ENCODE peak calls at places on chromosomes 2 and 18, in six cellular contexts. C, I, J, X, G and E are unnamed samples.

GRCh38 chr18:47795448-47795843 is 135.0 kb downstream of the SMAD2 start:
- DNase-seq in X (no peak), J (peak), C (no peak), I (no peak), G (no peak), E (no peak)

GRCh38 chr18:40810371-40810770 is 1144.7 kb upstream of the PIK3C3 start:
- DNase-seq in G (no peak), I (no peak), X (peak), C (no peak), J (peak), E (no peak)

GRCh38 chr2:41495050-41495449 is 552.8 kb upstream of the PKDCC start:
- DNase-seq in J (peak), X (peak), G (no peak), I (no peak), C (no peak), E (no peak)

GRCh38 chr2:9748586-9748985 is 94.7 kb upstream of the TAF1B start:
- DNase-seq in I (no peak), G (no peak), J (no peak), X (no peak), C (no peak), E (no peak)

GRCh38 chr2:75483878-75484277 is 76.9 kb downstream of the EVA1A start:
- DNase-seq in J (no peak), I (no peak), G (no peak), C (no peak), X (no peak), E (no peak)

GRCh38 chr2:128406629-128407252 is 88.1 kb upstream of the HS6ST1 start:
- DNase-seq in X (no peak), J (no peak), C (no peak), I (no peak), G (no peak), E (no peak)

GRCh38 chr18:30971338-30971956 is 71.1 kb downstream of the DSC3 start:
- DNase-seq in J (peak), C (no peak), G (no peak), I (no peak), X (peak), E (no peak)

GRCh38 chr2:106562826-106563594 is 75.8 kb downstream of the CD8B2 start:
- DNase-seq in X (no peak), I (no peak), J (peak), G (no peak), C (no peak), E (no peak)

GRCh38 chr18:63540131-63540530 is 2.0 kb upstream of the SERPINB12 start:
- DNase-seq in X (peak), I (peak), C (no peak), J (peak), G (no peak), E (peak)

GRCh38 chr2:186098821-186099220 is 360.2 kb downstream of the FSIP2 start:
- DNase-seq in I (no peak), G (no peak), X (peak), C (no peak), J (peak), E (no peak)

GRCh38 chr18:62018034-62018760 is 125.4 kb upstream of the RNF152 start:
- DNase-seq in J (peak), G (no peak), I (no peak), X (peak), C (no peak), E (peak)

GRCh38 chr2:106851055-106851454 is 34.9 kb downstream of the ST6GAL2 start:
- DNase-seq in J (no peak), G (no peak), X (no peak), I (no peak), C (no peak), E (no peak)

GRCh38 chr2:234500394-234501006 is 3.6 kb upstream of the ARL4C start:
- DNase-seq in X (peak), J (peak), C (no peak), G (no peak), I (peak), E (no peak)

GRCh38 chr18:48594725-48595124 is 55.9 kb downstream of the CTIF start:
- DNase-seq in J (no peak), C (no peak), I (no peak), X (no peak), G (no peak), E (no peak)

GRCh38 chr18:79396431-79397287 is 929 bp downstream of the NFATC1 start:
- DNase-seq in I (peak), C (peak), J (peak), G (peak), X (peak), E (no peak)

GRCh38 chr2:231050018-231050901 is 6.4 kb upstream of the PSMD1 start:
- DNase-seq in I (no peak), J (no peak), C (no peak), X (no peak), G (peak), E (no peak)

GRCh38 chr2:109396338-109397180 is 217.2 kb downstream of the SEPTIN10 start:
- DNase-seq in G (no peak), X (peak), J (peak), C (no peak), I (peak), E (no peak)

GRCh38 chr2:85811173-85811849 is 57.5 kb downstream of the ATOH8 start:
- DNase-seq in J (peak), X (peak), C (no peak), G (no peak), I (peak), E (peak)

GRCh38 chr2:202378001-202378400 is 1.9 kb downstream of the BMPR2 start:
- DNase-seq in G (no peak), I (no peak), J (peak), X (peak), C (no peak), E (no peak)

GRCh38 chr2:55155206-55155605 is 76.9 kb downstream of the CLHC1 start:
- DNase-seq in G (no peak), C (no peak), I (no peak), X (no peak), J (no peak), E (no peak)

GRCh38 chr2:86072271-86072858 is 33.3 kb downstream of the POLR1A start:
- DNase-seq in X (peak), G (peak), I (peak), J (peak), C (no peak), E (no peak)

GRCh38 chr2:147989809-147990403 is 30.6 kb downstream of the ORC4 start:
- DNase-seq in G (no peak), I (peak), J (peak), C (no peak), X (peak), E (peak)

GRCh38 chr18:38481576-38481975 is 916.0 kb upstream of the CELF4 start:
- DNase-seq in I (no peak), C (peak), G (no peak), J (no peak), X (no peak), E (no peak)

GRCh38 chr2:137910641-137911040 is 53.6 kb upstream of the HNMT start:
- DNase-seq in C (no peak), I (no peak), G (no peak), J (peak), X (peak), E (no peak)

GRCh38 chr18:54388203-54389142 is 30.8 kb downstream of the C18orf54 start:
- DNase-seq in I (peak), J (peak), G (no peak), X (peak), C (no peak), E (peak)

GRCh38 chr2:31131871-31132270 is 6.4 kb downstream of the GALNT14 start:
- DNase-seq in C (no peak), X (no peak), J (no peak), G (no peak), I (peak), E (no peak)

GRCh38 chr2:195428673-195429072 is 228.4 kb upstream of the SLC39A10 start:
- DNase-seq in C (no peak), X (no peak), J (no peak), I (no peak), G (no peak), E (no peak)

GRCh38 chr2:101763496-101764333 is 66.2 kb downstream of the MAP4K4 start:
- DNase-seq in X (no peak), J (no peak), I (no peak), G (no peak), C (no peak), E (no peak)

GRCh38 chr2:84302513-84303412 is 156.3 kb downstream of the SUCLG1 start:
- DNase-seq in J (peak), G (no peak), I (peak), X (peak), C (no peak), E (peak)

GRCh38 chr18:52333860-52334259 is 6.1 kb upstream of the DCC start:
- DNase-seq in I (no peak), G (no peak), X (no peak), J (no peak), C (no peak), E (no peak)

GRCh38 chr2:64899081-64899865 is 89.9 kb upstream of the SLC1A4 start:
- DNase-seq in C (no peak), J (no peak), X (no peak), G (no peak), I (peak), E (no peak)

GRCh38 chr18:54856105-54856504 is 27.8 kb downstream of the RAB27B start:
- DNase-seq in C (no peak), J (no peak), X (no peak), G (no peak), I (no peak), E (no peak)

GRCh38 chr2:197201874-197202273 is 108.7 kb downstream of the ANKRD44 start:
- DNase-seq in I (no peak), G (no peak), J (no peak), C (no peak), X (no peak), E (no peak)

GRCh38 chr2:197207608-197208007 is 103.0 kb downstream of the ANKRD44 start:
- DNase-seq in G (no peak), J (no peak), X (no peak), C (no peak), I (no peak), E (no peak)

GRCh38 chr2:197207106-197207505 is 103.5 kb downstream of the ANKRD44 start:
- DNase-seq in X (no peak), J (no peak), G (no peak), I (no peak), C (no peak), E (no peak)

GRCh38 chr2:197205590-197206215 is 104.9 kb downstream of the ANKRD44 start:
- DNase-seq in I (no peak), C (no peak), J (no peak), X (no peak), G (no peak), E (no peak)

DNA sequence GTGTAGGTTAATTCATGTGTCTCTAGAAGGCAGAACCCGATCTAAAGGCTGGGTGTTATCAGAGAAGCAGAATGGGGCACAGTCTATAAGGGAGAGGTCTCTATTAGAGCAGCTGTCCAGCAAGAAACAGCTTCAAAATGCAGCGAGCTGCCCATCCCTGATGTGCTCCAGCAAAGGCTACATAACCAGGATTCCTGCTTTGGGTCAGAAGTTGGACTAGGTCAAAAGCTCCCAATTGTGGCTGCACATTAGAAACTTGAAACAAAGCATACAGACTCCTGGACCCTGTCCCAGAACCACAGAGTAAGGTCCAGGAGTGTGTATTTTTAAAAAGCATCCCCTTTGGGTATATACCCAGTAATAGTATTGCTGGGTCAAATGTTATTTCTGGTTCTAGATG is 105.7 kb downstream of the ANKRD44 start:
- DNase-seq in G (no peak), X (peak), I (no peak), J (no peak), C (no peak), E (no peak)
- TF ChIP-seq CTCF in G (no peak), X (no peak), I (no peak), J (no peak), C (no peak), E (no peak)

GRCh38 chr18:57431512-57432080 is 3.6 kb upstream of the ONECUT2 start:
- DNase-seq in I (no peak), J (no peak), X (no peak), G (no peak), C (no peak), E (no peak)

GRCh38 chr18:57430983-57431382 is 4.2 kb upstream of the ONECUT2 start:
- DNase-seq in X (no peak), C (no peak), J (no peak), I (no peak), G (no peak), E (no peak)

GRCh38 chr18:57429607-57430165 is 5.5 kb upstream of the ONECUT2 start:
- DNase-seq in I (no peak), J (no peak), C (no peak), X (no peak), G (no peak), E (no peak)

GRCh38 chr18:57432118-57432517 is 3.1 kb upstream of the ONECUT2 start:
- DNase-seq in C (no peak), J (no peak), X (no peak), I (no peak), G (no peak), E (no peak)

DNA sequence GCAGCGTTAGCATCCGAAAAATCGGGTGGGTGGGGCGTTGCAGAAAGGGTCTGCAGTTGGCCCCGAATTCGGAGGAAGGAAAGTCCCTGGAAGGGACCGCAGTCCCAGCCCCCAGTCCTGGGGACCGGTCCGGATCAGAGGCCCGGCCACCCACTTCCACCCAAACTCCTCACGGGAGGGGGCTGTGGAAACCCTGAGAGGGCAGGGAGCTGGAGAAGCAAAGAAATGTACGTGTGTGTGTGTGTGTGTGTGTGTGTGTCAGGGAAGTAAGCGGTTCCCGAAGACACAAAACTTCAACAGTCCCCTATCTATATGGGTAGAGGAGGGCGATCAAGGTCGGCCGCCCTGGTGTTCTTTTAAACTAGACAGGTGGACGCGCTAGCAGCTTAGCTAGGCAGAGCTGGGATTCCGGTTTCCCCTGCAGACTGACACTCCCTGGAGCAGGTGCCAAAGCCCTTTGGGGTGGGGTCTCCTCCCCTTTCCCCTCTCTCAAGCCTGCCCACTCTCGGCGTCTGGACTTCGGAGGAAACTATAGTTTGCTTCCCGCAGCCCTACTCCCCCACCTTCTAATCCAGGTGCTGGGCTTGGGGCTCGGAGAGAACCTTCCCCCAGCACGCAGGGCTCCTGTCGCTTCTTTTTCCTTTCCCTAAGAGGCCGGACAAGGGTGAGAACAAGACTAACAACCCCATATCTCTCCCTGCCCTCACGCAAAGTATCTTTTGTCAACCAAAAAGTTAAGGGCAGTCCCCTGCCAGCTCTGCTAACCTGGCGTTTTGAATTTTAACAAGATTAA is 4.8 kb upstream of the ONECUT2 start:
- DNase-seq in G (no peak), J (no peak), I (no peak), C (no peak), X (no peak), E (no peak)
- H3K4me3 ChIP-seq in G (no peak), J (no peak), I (no peak), C (no peak), X (no peak), E (no peak)

GRCh38 chr2:168635065-168635577 is 167.3 kb upstream of the NOSTRIN start:
- DNase-seq in J (peak), G (no peak), I (no peak), C (no peak), X (peak), E (no peak)

GRCh38 chr2:168633895-168634294 is 168.5 kb upstream of the NOSTRIN start:
- DNase-seq in I (no peak), X (no peak), J (no peak), G (no peak), C (no peak), E (no peak)

GRCh38 chr2:168633200-168633599 is 169.2 kb upstream of the NOSTRIN start:
- DNase-seq in I (peak), J (no peak), G (no peak), X (no peak), C (no peak), E (no peak)

GRCh38 chr2:168632733-168633132 is 169.7 kb upstream of the NOSTRIN start:
- DNase-seq in J (peak), C (no peak), G (no peak), I (no peak), X (no peak), E (no peak)
- TF ChIP-seq CTCF in J (no peak), C (no peak), G (no peak), I (no peak), X (no peak), E (no peak)

GRCh38 chr2:72144746-72145657 is 2.7 kb downstream of the CYP26B1 start:
- DNase-seq in I (peak), G (peak), C (peak), J (no peak), X (no peak), E (no peak)

GRCh38 chr2:72141881-72142742 is 5.5 kb downstream of the CYP26B1 start:
- DNase-seq in G (peak), C (no peak), X (no peak), J (no peak), I (no peak), E (no peak)

GRCh38 chr2:72144412-72144745 is 3.3 kb downstream of the CYP26B1 start:
- DNase-seq in G (no peak), C (no peak), J (no peak), X (no peak), I (no peak), E (no peak)

GRCh38 chr2:72142743-72143440 is 4.8 kb downstream of the CYP26B1 start:
- DNase-seq in X (no peak), C (no peak), J (peak), G (peak), I (peak), E (no peak)

DNA sequence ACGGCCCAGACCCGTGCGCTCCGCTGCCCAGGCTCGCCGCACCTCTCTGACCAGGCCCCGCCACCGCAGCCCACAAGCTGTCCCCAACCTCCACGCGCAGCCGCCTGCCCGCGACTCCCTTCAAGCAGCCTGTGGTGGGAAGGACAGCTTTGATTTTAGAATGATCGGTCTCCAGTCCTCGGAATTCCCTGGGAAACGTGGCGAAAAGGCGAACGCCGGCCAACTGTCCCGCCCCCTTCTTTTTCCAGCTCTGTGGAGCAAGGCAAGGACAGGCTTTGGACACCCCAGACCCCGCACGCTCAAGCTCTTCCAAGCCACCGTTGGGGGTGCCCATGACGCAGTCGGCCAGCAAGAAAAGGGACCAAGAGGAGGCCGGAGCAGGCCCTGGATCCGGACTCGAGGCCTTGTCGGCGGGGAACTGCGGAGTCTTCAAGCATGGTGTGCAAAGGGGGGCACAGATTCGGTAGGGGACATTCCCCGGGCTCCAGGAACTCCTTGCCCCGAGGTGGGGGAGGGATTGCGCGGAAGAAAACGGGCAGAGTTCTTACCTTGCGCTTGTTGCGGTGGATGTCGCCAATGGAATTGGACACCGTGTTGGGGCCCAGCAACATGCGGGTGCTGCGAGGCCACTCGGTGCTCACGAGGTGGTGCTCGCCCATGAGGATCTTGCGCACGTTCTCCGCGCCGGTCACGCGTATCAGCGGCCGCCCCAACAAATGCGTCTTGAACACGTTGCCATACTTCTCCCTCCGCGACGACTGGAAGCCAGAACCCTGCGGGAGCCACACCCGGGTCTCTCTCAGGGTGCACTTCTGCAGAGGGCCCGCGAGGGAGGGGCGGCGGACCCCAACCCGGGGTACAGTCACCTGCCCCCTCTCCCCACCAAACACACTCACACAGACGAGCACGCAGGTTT is 4.0 kb downstream of the CYP26B1 start:
- DNase-seq in I (peak), G (peak), J (no peak), X (no peak), C (peak), E (no peak)
- H3K4me3 ChIP-seq in I (no peak), G (no peak), J (no peak), X (no peak), C (peak), E (no peak)

GRCh38 chr2:8719528-8719927 is 37.7 kb downstream of the ID2 start:
- DNase-seq in I (peak), J (peak), C (no peak), G (no peak), X (peak), E (peak)

GRCh38 chr2:8714971-8715370 is 33.1 kb downstream of the ID2 start:
- DNase-seq in X (no peak), G (no peak), I (no peak), C (no peak), J (no peak), E (no peak)

GRCh38 chr2:8721410-8721809 is 39.6 kb downstream of the ID2 start:
- DNase-seq in G (no peak), J (no peak), X (no peak), I (no peak), C (no peak), E (no peak)

GRCh38 chr2:8725838-8726237 is 44.0 kb downstream of the ID2 start:
- DNase-seq in C (no peak), J (no peak), X (no peak), G (no peak), I (no peak), E (no peak)

GRCh38 chr2:8720741-8721140 is 38.9 kb downstream of the ID2 start:
- DNase-seq in X (no peak), G (no peak), J (no peak), C (no peak), I (peak), E (no peak)
- TF ChIP-seq CTCF in X (no peak), G (no peak), J (no peak), C (no peak), I (no peak), E (no peak)